ENCODE peak calls at places on chromosomes 4 and X, in seven cellular contexts. X, A, U, D, R, W and Z are unnamed samples.

GRCh38 chr4:80532674-80533333 is 197.3 kb downstream of the CFAP299 start:
- DNase-seq in U (no peak), W (no peak), D (no peak), A (no peak), X (no peak), R (no peak), Z (no peak)

GRCh38 chrX:63470506-63470905 is 119.4 kb upstream of the SPIN4 start:
- DNase-seq in W (no peak), U (no peak), R (no peak), A (no peak), X (no peak), D (no peak), Z (no peak)

GRCh38 chrX:68939868-68940267 is 111.0 kb downstream of the EFNB1 start:
- DNase-seq in X (no peak), D (no peak), U (no peak), W (no peak), A (no peak), R (peak), Z (no peak)

GRCh38 chrX:101219116-101219839 is at the start of gene DRP2:
- DNase-seq in X (no peak), R (no peak), U (no peak), W (no peak), A (no peak), D (no peak), Z (no peak)

GRCh38 chrX:2829066-2829430 is 318 bp downstream of the GYG2 start:
- DNase-seq in A (peak), X (no peak), R (no peak), U (no peak), D (no peak), W (no peak), Z (no peak)

GRCh38 chr4:24488399-24489164 is 95.8 kb downstream of the DHX15 start:
- DNase-seq in X (peak), U (peak), D (peak), W (no peak), R (peak), A (peak), Z (peak)

GRCh38 chr4:181909368-181909767 is 333.8 kb upstream of the TENM3 start:
- DNase-seq in A (no peak), R (no peak), X (no peak), D (no peak), U (no peak), W (no peak), Z (no peak)

GRCh38 chr4:74474345-74475099 is 29.6 kb downstream of the AREG start:
- DNase-seq in D (no peak), U (no peak), X (peak), W (no peak), A (no peak), R (no peak), Z (no peak)

GRCh38 chrX:135396566-135396965 is 25.2 kb upstream of the SMIM10L2A start:
- DNase-seq in U (no peak), D (no peak), X (no peak), W (no peak), A (no peak), R (no peak), Z (no peak)

GRCh38 chr4:105399535-105400161 is 74.2 kb downstream of the PPA2 start:
- DNase-seq in U (peak), D (no peak), W (no peak), A (no peak), X (no peak), R (no peak), Z (no peak)

GRCh38 chrX:125505207-125505606 is 185.5 kb downstream of the TEX13C start:
- DNase-seq in W (no peak), X (no peak), D (no peak), R (no peak), A (no peak), U (no peak), Z (no peak)

GRCh38 chr4:185874516-185875230 is 62.7 kb upstream of the SORBS2 start:
- DNase-seq in R (no peak), D (no peak), X (no peak), A (no peak), W (no peak), U (no peak), Z (no peak)

GRCh38 chr4:80116516-80116915 is 43.5 kb upstream of the ANTXR2 start:
- DNase-seq in R (no peak), D (no peak), X (no peak), U (no peak), W (no peak), A (no peak), Z (no peak)

GRCh38 chrX:130097507-130098201 is 12.6 kb downstream of the ELF4 start:
- DNase-seq in A (no peak), R (peak), W (peak), U (no peak), X (no peak), D (no peak), Z (no peak)

GRCh38 chrX:130103605-130104004 is 6.7 kb downstream of the ELF4 start:
- DNase-seq in D (no peak), X (no peak), W (no peak), U (no peak), A (no peak), R (no peak), Z (no peak)

GRCh38 chrX:130098202-130098552 is 12.1 kb downstream of the ELF4 start:
- DNase-seq in A (no peak), U (no peak), X (no peak), R (no peak), W (no peak), D (no peak), Z (no peak)

GRCh38 chrX:130095249-130095648 is 15.0 kb downstream of the ELF4 start:
- DNase-seq in A (peak), D (no peak), U (no peak), W (no peak), R (no peak), X (no peak), Z (no peak)

GRCh38 chrX:130100180-130100579 is 10.1 kb downstream of the ELF4 start:
- DNase-seq in A (peak), X (no peak), D (peak), U (no peak), R (peak), W (no peak), Z (peak)
- H3K27ac ChIP-seq in A (no peak), X (no peak), D (peak), U (no peak), R (no peak), W (peak), Z (peak)

GRCh38 chr4:110852793-110853192 is 229.9 kb upstream of the PITX2 start:
- DNase-seq in W (no peak), U (no peak), R (no peak), X (no peak), A (no peak), D (no peak), Z (no peak)
- H3K27ac ChIP-seq in W (no peak), U (no peak), R (no peak), X (no peak), A (no peak), D (no peak), Z (no peak)

DNA sequence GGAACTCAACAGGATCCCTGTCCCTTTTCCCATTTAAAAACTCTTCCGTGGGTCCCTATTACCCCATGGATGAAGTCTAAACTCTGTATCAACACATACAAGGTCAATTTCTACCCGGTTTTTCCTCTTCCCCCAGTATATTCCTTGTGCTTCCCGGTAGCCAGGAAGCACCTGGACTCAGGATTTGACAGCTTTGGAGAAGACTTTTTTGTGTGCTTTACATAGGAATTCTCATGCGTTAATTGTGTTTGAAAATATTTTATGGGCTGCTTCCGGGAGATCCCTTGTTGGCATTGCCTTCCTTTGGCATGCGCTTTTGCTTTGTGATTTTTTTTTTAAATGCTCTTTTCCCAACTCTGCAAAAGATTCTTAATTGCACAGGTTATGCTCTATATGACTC is 7.2 kb downstream of the SMS start:
- DNase-seq in R (no peak), D (no peak), W (no peak), U (no peak), A (no peak), X (no peak), Z (no peak)
- H3K27ac ChIP-seq in R (no peak), D (no peak), W (no peak), U (no peak), A (peak), X (no peak), Z (no peak)

DNA sequence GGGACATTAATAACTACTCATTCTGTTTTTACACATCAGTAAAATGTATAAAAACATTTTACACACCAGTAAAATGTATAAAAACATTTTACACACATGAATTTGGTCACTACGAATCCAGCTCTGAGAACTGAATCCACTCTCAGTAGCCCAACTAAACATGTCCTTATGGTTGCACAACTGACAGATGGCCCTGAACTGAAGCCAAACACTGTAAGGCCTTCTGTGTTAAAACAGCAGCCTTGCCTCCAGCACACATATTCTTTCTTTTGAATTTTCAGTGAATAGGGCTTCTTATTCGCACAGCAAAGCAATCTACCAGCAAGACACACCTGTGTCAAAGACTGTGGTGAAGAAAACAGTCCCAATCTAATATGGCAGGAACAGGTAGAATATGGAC is 169.9 kb upstream of the FMR1 start:
- DNase-seq in D (no peak), R (no peak), U (no peak), X (no peak), A (no peak), W (no peak), Z (no peak)
- H3K27ac ChIP-seq in D (no peak), R (no peak), U (no peak), X (no peak), A (no peak), W (no peak), Z (no peak)

DNA sequence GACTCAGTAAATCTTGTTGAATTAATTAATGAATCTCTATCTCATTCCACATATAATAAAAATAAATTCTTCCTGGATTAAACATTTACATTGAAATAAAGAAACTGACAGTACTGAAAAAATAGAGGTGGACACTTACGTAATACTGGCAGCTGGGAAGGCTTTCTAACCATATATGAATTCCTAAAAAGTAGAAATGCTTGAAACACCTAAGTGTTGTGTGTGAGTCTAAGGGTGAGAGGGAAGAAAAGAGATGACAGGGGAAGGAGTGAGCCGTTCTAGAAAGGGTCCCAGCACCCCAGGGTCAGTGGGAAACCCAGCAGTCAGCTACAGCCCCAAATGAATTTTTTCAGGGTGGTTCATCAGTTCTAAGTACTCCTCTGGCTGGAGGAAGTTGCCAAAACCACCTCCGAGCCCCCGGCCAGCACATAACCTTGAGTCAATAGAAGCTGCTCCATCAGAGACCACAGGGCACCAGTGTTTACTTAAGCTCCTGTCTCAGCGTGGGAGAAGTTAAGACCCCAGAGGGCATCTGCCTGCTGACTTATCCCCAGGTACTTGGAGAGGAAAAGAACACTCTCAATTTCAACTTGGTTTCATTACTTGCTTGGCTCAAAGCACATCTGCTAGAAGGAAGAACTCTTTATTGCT is 18.3 kb downstream of the GAB3 start:
- DNase-seq in R (peak), W (no peak), D (no peak), A (no peak), X (no peak), U (no peak), Z (no peak)
- H3K27ac ChIP-seq in R (peak), W (peak), D (peak), A (no peak), X (no peak), U (no peak), Z (peak)

DNA sequence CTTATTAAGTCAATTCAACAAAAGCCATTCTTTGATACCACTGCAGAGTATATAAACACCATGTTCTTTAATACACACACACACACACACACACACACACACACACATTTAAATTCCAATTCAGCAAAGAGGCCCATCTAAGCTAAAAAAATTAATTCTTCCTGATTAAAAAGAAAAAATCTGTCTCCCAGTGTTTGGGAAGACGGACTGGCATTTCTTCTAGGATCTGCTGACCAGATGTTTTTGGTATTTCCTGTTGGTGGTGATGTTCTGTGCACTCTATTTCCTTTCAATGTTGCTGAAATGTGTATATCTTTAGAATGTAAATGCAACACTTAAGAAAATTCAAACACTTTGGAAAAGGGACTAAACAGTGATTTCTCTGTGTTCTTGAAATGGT is 243.8 kb downstream of the THOC2 start:
- DNase-seq in A (no peak), R (no peak), D (no peak), W (no peak), U (no peak), X (no peak), Z (no peak)
- H3K27ac ChIP-seq in A (no peak), R (no peak), D (no peak), W (no peak), U (no peak), X (no peak), Z (no peak)

GRCh38 chr4:140637836-140638235 is 69.1 kb upstream of the UCP1 start:
- DNase-seq in R (no peak), W (peak), D (no peak), U (peak), A (no peak), X (no peak), Z (no peak)
- H3K27ac ChIP-seq in R (no peak), W (no peak), D (no peak), U (no peak), A (no peak), X (no peak), Z (no peak)

GRCh38 chr4:114512595-114513295 is 85.9 kb upstream of the UGT8 start:
- DNase-seq in X (no peak), A (no peak), D (no peak), U (no peak), R (no peak), W (no peak), Z (no peak)
- H3K27ac ChIP-seq in X (no peak), A (no peak), D (no peak), U (no peak), R (no peak), W (no peak), Z (no peak)

GRCh38 chr4:84965558-84966381 is 720 bp downstream of the WDFY3 start:
- DNase-seq in W (no peak), U (no peak), A (peak), X (peak), D (no peak), R (peak), Z (peak)
- H3K27ac ChIP-seq in W (no peak), U (peak), A (peak), X (peak), D (peak), R (peak), Z (peak)

DNA sequence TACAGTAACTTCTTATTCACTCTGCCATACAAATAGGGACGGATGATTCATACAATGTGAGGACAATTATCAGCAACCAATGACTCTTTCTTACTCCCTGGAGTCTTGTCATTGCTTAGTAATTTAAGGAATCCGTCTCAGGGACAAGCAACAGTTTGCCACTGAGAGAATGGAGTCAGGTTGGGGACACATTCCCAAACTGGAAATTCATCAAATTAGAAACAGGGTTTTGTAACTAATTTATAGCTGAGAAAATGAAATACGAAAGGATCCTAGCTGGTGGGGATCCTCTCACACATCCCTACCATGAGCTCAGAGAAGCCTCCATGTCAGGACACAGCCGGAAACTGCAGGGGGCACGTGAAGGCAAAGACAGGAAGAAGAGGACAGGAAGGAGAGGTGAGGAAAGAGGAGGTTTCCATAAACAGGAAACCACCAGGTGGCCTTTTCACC is 50.4 kb upstream of the KDR start:
- DNase-seq in A (no peak), R (no peak), D (no peak), W (no peak), X (no peak), U (peak), Z (no peak)
- H3K27ac ChIP-seq in A (no peak), R (no peak), D (no peak), W (no peak), X (no peak), U (peak), Z (no peak)